ENCODE peak calls at places on chromosomes 5 and 9, in ten cellular contexts. J is AG10803, Q is neural crest cell, S is EH, A is T-cell, C is T-helper 9 cell, F is frontal cortex, K is DMS79 treated with DMSO at 0.1 percent for 48 hours, B is nephron progenitor cell, H is NCI-H2081. W is an unnamed sample.

GRCh38 chr5:161546463-161547301 is at the start of gene GABRB2:
- DNase-seq in C (no peak), S (peak), K (peak), A (no peak), F (peak), H (peak), B (peak), J (peak), Q (peak), W (no peak)

GRCh38 chr9:101029300-101030021 is 934 bp downstream of the PLPPR1 start:
- DNase-seq in S (no peak), B (peak), A (no peak), K (no peak), Q (no peak), J (no peak), C (no peak), F (no peak), H (no peak), W (peak)

GRCh38 chr5:160165137-160166068 is 46.2 kb upstream of the PWWP2A start:
- DNase-seq in K (peak), J (peak), H (no peak), C (no peak), F (peak), B (peak), A (no peak), Q (no peak), S (peak), W (peak)

GRCh38 chr9:109098221-109098959 is 21.4 kb downstream of the TMEM245 start:
- DNase-seq in J (peak), F (no peak), B (peak), Q (no peak), A (no peak), S (peak), C (no peak), K (peak), H (no peak), W (peak)

GRCh38 chr9:129440394-129441186 is 180.3 kb downstream of the C9orf50 start:
- DNase-seq in H (no peak), S (no peak), J (no peak), C (no peak), B (no peak), K (no peak), F (no peak), Q (no peak), A (no peak), W (no peak)

GRCh38 chr5:9376363-9377117 is 169.3 kb downstream of the SEMA5A start:
- DNase-seq in J (no peak), C (no peak), H (no peak), Q (no peak), S (no peak), A (no peak), F (no peak), K (no peak), B (no peak), W (no peak)

GRCh38 chr9:76887951-76888350 is 18.0 kb downstream of the PRUNE2 start:
- DNase-seq in J (no peak), C (no peak), B (no peak), H (no peak), Q (no peak), A (no peak), K (no peak), F (no peak), S (no peak), W (no peak)

GRCh38 chr9:12680341-12680740 is 12.8 kb upstream of the TYRP1 start:
- DNase-seq in Q (no peak), S (peak), B (no peak), H (no peak), J (peak), A (no peak), C (no peak), K (no peak), F (no peak), W (no peak)

GRCh38 chr9:5549671-5550650 is 39.6 kb downstream of the PDCD1LG2 start:
- DNase-seq in K (no peak), J (peak), B (no peak), C (no peak), H (no peak), Q (no peak), A (no peak), S (peak), F (no peak), W (no peak)

GRCh38 chr9:82584349-82584846 is 478.5 kb downstream of the RASEF start:
- DNase-seq in J (no peak), H (no peak), F (no peak), A (no peak), B (no peak), K (no peak), C (no peak), S (peak), Q (no peak), W (peak)

GRCh38 chr5:111772456-111772855 is 15.5 kb upstream of the NREP start:
- DNase-seq in Q (no peak), B (peak), A (no peak), F (no peak), J (no peak), S (peak), K (no peak), C (no peak), H (no peak), W (no peak)

GRCh38 chr9:88973281-88974045 is 17.8 kb upstream of the S1PR3 start:
- DNase-seq in H (no peak), K (no peak), B (peak), S (no peak), J (no peak), A (no peak), F (no peak), C (no peak), Q (no peak), W (no peak)

GRCh38 chr9:134245179-134245578 is 80.8 kb upstream of the RNU6ATAC start:
- DNase-seq in Q (no peak), C (no peak), F (no peak), B (no peak), H (no peak), S (no peak), K (no peak), J (no peak), A (no peak), W (no peak)